ENCODE peak calls at places on chromosomes 7 and 10, in nine cellular contexts. One of them, this sample, is unnamed.

GRCh38 chr10:48608279-48608681 is 3.4 kb upstream of the ARHGAP22 start:
- DNase-seq in HEK293T: peak
- DNase-seq in iris pigment epithelial cell: no peak
- DNase-seq in omental fat pad: no peak
- DNase-seq in cardiac fibroblast: peak
- DNase-seq in HS-5: no peak
- DNase-seq in OCI-M1: peak
- DNase-seq in activated T-helper 1 cell treated with Interleukin-2 at 50 U/mL for 16 hours: no peak
- DNase-seq in H4: peak
- DNase-seq in this sample: no peak

GRCh38 chr10:125023862-125024495 is 82.1 kb downstream of the ZRANB1 start:
- DNase-seq in OCI-M1: no peak
- DNase-seq in HEK293T: peak
- DNase-seq in iris pigment epithelial cell: no peak
- DNase-seq in activated T-helper 1 cell treated with Interleukin-2 at 50 U/mL for 16 hours: no peak
- DNase-seq in cardiac fibroblast: no peak
- DNase-seq in omental fat pad: no peak
- DNase-seq in H4: no peak
- DNase-seq in HS-5: no peak
- DNase-seq in this sample: no peak

GRCh38 chr10:132162021-132162531 is 24.7 kb upstream of the DPYSL4 start:
- DNase-seq in iris pigment epithelial cell: no peak
- DNase-seq in HEK293T: no peak
- DNase-seq in omental fat pad: no peak
- DNase-seq in H4: no peak
- DNase-seq in OCI-M1: no peak
- DNase-seq in cardiac fibroblast: no peak
- DNase-seq in activated T-helper 1 cell treated with Interleukin-2 at 50 U/mL for 16 hours: no peak
- DNase-seq in HS-5: no peak
- DNase-seq in this sample: no peak

GRCh38 chr7:57308631-57309408 is 141.2 kb upstream of the ZNF716 start:
- DNase-seq in activated T-helper 1 cell treated with Interleukin-2 at 50 U/mL for 16 hours: no peak
- DNase-seq in H4: no peak
- DNase-seq in HEK293T: peak
- DNase-seq in HS-5: no peak
- DNase-seq in omental fat pad: no peak
- DNase-seq in OCI-M1: peak
- DNase-seq in iris pigment epithelial cell: no peak
- DNase-seq in cardiac fibroblast: no peak
- DNase-seq in this sample: no peak

GRCh38 chr10:124558901-124559321 is 97.3 kb downstream of the LHPP start:
- DNase-seq in OCI-M1: no peak
- DNase-seq in iris pigment epithelial cell: peak
- DNase-seq in H4: no peak
- DNase-seq in HEK293T: no peak
- DNase-seq in HS-5: no peak
- DNase-seq in cardiac fibroblast: no peak
- DNase-seq in omental fat pad: no peak
- DNase-seq in activated T-helper 1 cell treated with Interleukin-2 at 50 U/mL for 16 hours: no peak
- DNase-seq in this sample: no peak

GRCh38 chr7:132825222-132825621 is 249.0 kb upstream of the PLXNA4 start:
- DNase-seq in iris pigment epithelial cell: no peak
- DNase-seq in activated T-helper 1 cell treated with Interleukin-2 at 50 U/mL for 16 hours: no peak
- DNase-seq in HS-5: no peak
- DNase-seq in omental fat pad: no peak
- DNase-seq in HEK293T: no peak
- DNase-seq in cardiac fibroblast: no peak
- DNase-seq in H4: no peak
- DNase-seq in OCI-M1: peak
- DNase-seq in this sample: no peak

GRCh38 chr10:14142631-14143270 is 188.0 kb downstream of the FRMD4A start:
- DNase-seq in omental fat pad: no peak
- DNase-seq in iris pigment epithelial cell: no peak
- DNase-seq in HEK293T: no peak
- DNase-seq in HS-5: no peak
- DNase-seq in activated T-helper 1 cell treated with Interleukin-2 at 50 U/mL for 16 hours: no peak
- DNase-seq in H4: no peak
- DNase-seq in cardiac fibroblast: no peak
- DNase-seq in OCI-M1: no peak
- DNase-seq in this sample: no peak

GRCh38 chr10:70132098-70133029 is at the start of gene AIFM2:
- DNase-seq in H4: peak
- DNase-seq in HEK293T: peak
- DNase-seq in HS-5: no peak
- DNase-seq in cardiac fibroblast: peak
- DNase-seq in OCI-M1: no peak
- DNase-seq in activated T-helper 1 cell treated with Interleukin-2 at 50 U/mL for 16 hours: no peak
- DNase-seq in iris pigment epithelial cell: peak
- DNase-seq in omental fat pad: peak
- DNase-seq in this sample: no peak

GRCh38 chr10:1217237-1217587 is 161.0 kb downstream of the WDR37 start:
- DNase-seq in H4: no peak
- DNase-seq in cardiac fibroblast: no peak
- DNase-seq in omental fat pad: no peak
- DNase-seq in activated T-helper 1 cell treated with Interleukin-2 at 50 U/mL for 16 hours: no peak
- DNase-seq in iris pigment epithelial cell: no peak
- DNase-seq in OCI-M1: no peak
- DNase-seq in HS-5: no peak
- DNase-seq in HEK293T: no peak
- DNase-seq in this sample: no peak

GRCh38 chr7:141609566-141609965 is 58.4 kb downstream of the AGK start:
- DNase-seq in OCI-M1: no peak
- DNase-seq in H4: no peak
- DNase-seq in iris pigment epithelial cell: no peak
- DNase-seq in activated T-helper 1 cell treated with Interleukin-2 at 50 U/mL for 16 hours: no peak
- DNase-seq in HS-5: no peak
- DNase-seq in cardiac fibroblast: no peak
- DNase-seq in omental fat pad: no peak
- DNase-seq in HEK293T: no peak
- DNase-seq in this sample: no peak

GRCh38 chr7:156841497-156841896 is 51.5 kb downstream of the LMBR1 start:
- DNase-seq in HS-5: no peak
- DNase-seq in OCI-M1: no peak
- DNase-seq in cardiac fibroblast: no peak
- DNase-seq in omental fat pad: no peak
- DNase-seq in activated T-helper 1 cell treated with Interleukin-2 at 50 U/mL for 16 hours: no peak
- DNase-seq in H4: no peak
- DNase-seq in iris pigment epithelial cell: no peak
- DNase-seq in HEK293T: no peak
- DNase-seq in this sample: no peak

GRCh38 chr7:101386558-101387199 is 24.0 kb downstream of the COL26A1 start:
- DNase-seq in HEK293T: peak
- DNase-seq in activated T-helper 1 cell treated with Interleukin-2 at 50 U/mL for 16 hours: no peak
- DNase-seq in OCI-M1: no peak
- DNase-seq in H4: no peak
- DNase-seq in omental fat pad: no peak
- DNase-seq in iris pigment epithelial cell: no peak
- DNase-seq in cardiac fibroblast: no peak
- DNase-seq in HS-5: no peak
- DNase-seq in this sample: no peak

GRCh38 chr7:43878867-43879266 is 9.6 kb upstream of the MRPS24 start:
- DNase-seq in H4: no peak
- DNase-seq in activated T-helper 1 cell treated with Interleukin-2 at 50 U/mL for 16 hours: no peak
- DNase-seq in HS-5: no peak
- DNase-seq in HEK293T: no peak
- DNase-seq in OCI-M1: no peak
- DNase-seq in iris pigment epithelial cell: no peak
- DNase-seq in omental fat pad: no peak
- DNase-seq in cardiac fibroblast: peak
- DNase-seq in this sample: no peak

GRCh38 chr7:389911-390601 is 100.1 kb downstream of the FOXL3 start:
- DNase-seq in OCI-M1: no peak
- DNase-seq in activated T-helper 1 cell treated with Interleukin-2 at 50 U/mL for 16 hours: no peak
- DNase-seq in H4: no peak
- DNase-seq in omental fat pad: no peak
- DNase-seq in cardiac fibroblast: no peak
- DNase-seq in iris pigment epithelial cell: no peak
- DNase-seq in HS-5: no peak
- DNase-seq in HEK293T: no peak
- DNase-seq in this sample: peak

GRCh38 chr10:7541137-7542087 is 125.4 kb downstream of the ITIH5 start:
- DNase-seq in OCI-M1: no peak
- DNase-seq in HS-5: no peak
- DNase-seq in iris pigment epithelial cell: no peak
- DNase-seq in activated T-helper 1 cell treated with Interleukin-2 at 50 U/mL for 16 hours: no peak
- DNase-seq in H4: no peak
- DNase-seq in cardiac fibroblast: peak
- DNase-seq in HEK293T: no peak
- DNase-seq in omental fat pad: no peak
- DNase-seq in this sample: no peak

GRCh38 chr10:72008096-72008933 is 44.1 kb downstream of the CHST3 start:
- DNase-seq in HS-5: no peak
- DNase-seq in HEK293T: no peak
- DNase-seq in iris pigment epithelial cell: no peak
- DNase-seq in cardiac fibroblast: no peak
- DNase-seq in H4: no peak
- DNase-seq in omental fat pad: no peak
- DNase-seq in OCI-M1: no peak
- DNase-seq in activated T-helper 1 cell treated with Interleukin-2 at 50 U/mL for 16 hours: no peak
- DNase-seq in this sample: no peak

GRCh38 chr10:62772186-62772950 is 32.2 kb upstream of the ADO start:
- DNase-seq in OCI-M1: no peak
- DNase-seq in iris pigment epithelial cell: no peak
- DNase-seq in HEK293T: no peak
- DNase-seq in activated T-helper 1 cell treated with Interleukin-2 at 50 U/mL for 16 hours: no peak
- DNase-seq in omental fat pad: no peak
- DNase-seq in HS-5: no peak
- DNase-seq in H4: no peak
- DNase-seq in cardiac fibroblast: no peak
- DNase-seq in this sample: no peak

GRCh38 chr10:118034755-118035154 is 12.0 kb downstream of the RAB11FIP2 start:
- DNase-seq in HS-5: no peak
- DNase-seq in OCI-M1: no peak
- DNase-seq in activated T-helper 1 cell treated with Interleukin-2 at 50 U/mL for 16 hours: no peak
- DNase-seq in omental fat pad: no peak
- DNase-seq in HEK293T: no peak
- DNase-seq in iris pigment epithelial cell: no peak
- DNase-seq in cardiac fibroblast: peak
- DNase-seq in H4: no peak
- DNase-seq in this sample: no peak

GRCh38 chr10:88066876-88067275 is 203.5 kb downstream of the PTEN start:
- DNase-seq in HS-5: no peak
- DNase-seq in H4: no peak
- DNase-seq in HEK293T: no peak
- DNase-seq in iris pigment epithelial cell: no peak
- DNase-seq in cardiac fibroblast: no peak
- DNase-seq in OCI-M1: no peak
- DNase-seq in omental fat pad: no peak
- DNase-seq in activated T-helper 1 cell treated with Interleukin-2 at 50 U/mL for 16 hours: no peak
- DNase-seq in this sample: peak

GRCh38 chr7:151010307-151011096 is 13.8 kb downstream of the ATG9B start:
- DNase-seq in H4: no peak
- DNase-seq in iris pigment epithelial cell: no peak
- DNase-seq in HEK293T: no peak
- DNase-seq in activated T-helper 1 cell treated with Interleukin-2 at 50 U/mL for 16 hours: no peak
- DNase-seq in HS-5: no peak
- DNase-seq in omental fat pad: no peak
- DNase-seq in cardiac fibroblast: peak
- DNase-seq in OCI-M1: peak
- DNase-seq in this sample: no peak

GRCh38 chr10:29617880-29618340 is 16.9 kb downstream of the SVIL start:
- DNase-seq in iris pigment epithelial cell: no peak
- DNase-seq in OCI-M1: no peak
- DNase-seq in cardiac fibroblast: peak
- DNase-seq in HEK293T: no peak
- DNase-seq in omental fat pad: no peak
- DNase-seq in H4: no peak
- DNase-seq in HS-5: no peak
- DNase-seq in activated T-helper 1 cell treated with Interleukin-2 at 50 U/mL for 16 hours: no peak
- DNase-seq in this sample: no peak

GRCh38 chr7:121167971-121168370 is 160.8 kb upstream of the WNT16 start:
- DNase-seq in HEK293T: no peak
- DNase-seq in iris pigment epithelial cell: peak
- DNase-seq in omental fat pad: no peak
- DNase-seq in OCI-M1: peak
- DNase-seq in cardiac fibroblast: peak
- DNase-seq in H4: no peak
- DNase-seq in activated T-helper 1 cell treated with Interleukin-2 at 50 U/mL for 16 hours: no peak
- DNase-seq in HS-5: no peak
- DNase-seq in this sample: no peak

GRCh38 chr7:18873674-18874341 is 243.6 kb downstream of the TWIST1 start:
- DNase-seq in cardiac fibroblast: peak
- DNase-seq in omental fat pad: no peak
- DNase-seq in activated T-helper 1 cell treated with Interleukin-2 at 50 U/mL for 16 hours: no peak
- DNase-seq in iris pigment epithelial cell: peak
- DNase-seq in OCI-M1: no peak
- DNase-seq in HS-5: no peak
- DNase-seq in H4: peak
- DNase-seq in HEK293T: peak
- DNase-seq in this sample: no peak

GRCh38 chr10:71582019-71582418 is 137.6 kb downstream of the C10orf105 start:
- DNase-seq in cardiac fibroblast: peak
- DNase-seq in OCI-M1: peak
- DNase-seq in H4: no peak
- DNase-seq in HS-5: no peak
- DNase-seq in iris pigment epithelial cell: peak
- DNase-seq in HEK293T: no peak
- DNase-seq in omental fat pad: no peak
- DNase-seq in activated T-helper 1 cell treated with Interleukin-2 at 50 U/mL for 16 hours: no peak
- DNase-seq in this sample: no peak

GRCh38 chr7:85030893-85031292 is 156.0 kb downstream of the SEMA3D start:
- DNase-seq in HEK293T: peak
- DNase-seq in cardiac fibroblast: peak
- DNase-seq in HS-5: peak
- DNase-seq in H4: peak
- DNase-seq in iris pigment epithelial cell: peak
- DNase-seq in activated T-helper 1 cell treated with Interleukin-2 at 50 U/mL for 16 hours: no peak
- DNase-seq in OCI-M1: peak
- DNase-seq in omental fat pad: no peak
- DNase-seq in this sample: no peak

GRCh38 chr10:98141484-98142073 is 7.1 kb downstream of the R3HCC1L start:
- DNase-seq in omental fat pad: no peak
- DNase-seq in activated T-helper 1 cell treated with Interleukin-2 at 50 U/mL for 16 hours: no peak
- DNase-seq in H4: no peak
- DNase-seq in cardiac fibroblast: no peak
- DNase-seq in HS-5: no peak
- DNase-seq in OCI-M1: peak
- DNase-seq in iris pigment epithelial cell: no peak
- DNase-seq in HEK293T: no peak
- DNase-seq in this sample: no peak

GRCh38 chr10:80924063-80924952 is 386.6 kb downstream of the SH2D4B start:
- DNase-seq in OCI-M1: peak
- DNase-seq in cardiac fibroblast: peak
- DNase-seq in omental fat pad: no peak
- DNase-seq in iris pigment epithelial cell: peak
- DNase-seq in H4: peak
- DNase-seq in activated T-helper 1 cell treated with Interleukin-2 at 50 U/mL for 16 hours: no peak
- DNase-seq in HS-5: peak
- DNase-seq in HEK293T: peak
- DNase-seq in this sample: no peak

GRCh38 chr10:79431891-79432831 is 13.3 kb downstream of the ZCCHC24 start:
- DNase-seq in OCI-M1: no peak
- DNase-seq in HS-5: no peak
- DNase-seq in cardiac fibroblast: peak
- DNase-seq in HEK293T: no peak
- DNase-seq in H4: no peak
- DNase-seq in iris pigment epithelial cell: no peak
- DNase-seq in omental fat pad: no peak
- DNase-seq in activated T-helper 1 cell treated with Interleukin-2 at 50 U/mL for 16 hours: no peak
- DNase-seq in this sample: peak

GRCh38 chr7:21972397-21972784 is 26.7 kb upstream of the CDCA7L start:
- DNase-seq in H4: peak
- DNase-seq in cardiac fibroblast: no peak
- DNase-seq in OCI-M1: no peak
- DNase-seq in HS-5: no peak
- DNase-seq in omental fat pad: no peak
- DNase-seq in HEK293T: no peak
- DNase-seq in activated T-helper 1 cell treated with Interleukin-2 at 50 U/mL for 16 hours: no peak
- DNase-seq in iris pigment epithelial cell: no peak
- DNase-seq in this sample: no peak

GRCh38 chr10:132577350-132578005 is 39.9 kb downstream of the INPP5A start:
- DNase-seq in H4: no peak
- DNase-seq in activated T-helper 1 cell treated with Interleukin-2 at 50 U/mL for 16 hours: no peak
- DNase-seq in iris pigment epithelial cell: no peak
- DNase-seq in HEK293T: no peak
- DNase-seq in OCI-M1: peak
- DNase-seq in omental fat pad: no peak
- DNase-seq in HS-5: no peak
- DNase-seq in cardiac fibroblast: peak
- DNase-seq in this sample: no peak

GRCh38 chr10:46225597-46225996 is 61.2 kb upstream of the ANTXRL start:
- DNase-seq in omental fat pad: no peak
- DNase-seq in cardiac fibroblast: no peak
- DNase-seq in activated T-helper 1 cell treated with Interleukin-2 at 50 U/mL for 16 hours: no peak
- DNase-seq in HS-5: no peak
- DNase-seq in H4: no peak
- DNase-seq in HEK293T: no peak
- DNase-seq in iris pigment epithelial cell: no peak
- DNase-seq in OCI-M1: no peak
- DNase-seq in this sample: peak

This sample was measured in CD14-positive monocyte.